ENCODE peak calls at places on chromosomes 3 and 15, in nine cellular contexts. N is ascending aorta, K is AG10803, P is psoas muscle, R is body of pancreas, X is thoracic aorta, B is colonic mucosa, I is bronchial epithelial cell, A is omental fat pad. E is an unnamed sample.
A peak's percentile ranks its signal among the peaks of the same experiment; 100 is the strongest.

GRCh38 chr3:17865626-17866025 is 123.2 kb upstream of the TBC1D5 start:
- DNase-seq in R (no peak), B (no peak), I (no peak), N (no peak), K (no peak), X (no peak), P (no peak), A (no peak), E (no peak)

GRCh38 chr3:188796122-188796631 is 375.6 kb upstream of the TPRG1 start:
- DNase-seq in A (no peak), N (no peak), K (peak; percentile 98), I (peak; percentile 67), X (no peak), P (no peak), B (no peak), R (no peak), E (no peak)

GRCh38 chr15:69914960-69915359 is 182.8 kb downstream of the TLE3 start:
- DNase-seq in B (no peak), K (no peak), I (no peak), A (no peak), P (no peak), N (no peak), R (no peak), X (no peak), E (no peak)

GRCh38 chr3:120177907-120178306 is 83.7 kb upstream of the GSK3B start:
- DNase-seq in R (no peak), I (no peak), X (no peak), N (no peak), B (no peak), K (peak; percentile 66), A (no peak), P (no peak), E (no peak)

GRCh38 chr3:55159711-55160110 is 231.9 kb upstream of the LRTM1 start:
- DNase-seq in X (no peak), P (no peak), I (no peak), K (no peak), R (no peak), B (no peak), N (no peak), A (no peak), E (no peak)

GRCh38 chr3:126114406-126115386 is 30.8 kb upstream of the SLC41A3 start:
- DNase-seq in P (no peak), I (no peak), B (no peak), A (no peak), R (peak; percentile 7), K (no peak), N (no peak), X (no peak), E (no peak)

GRCh38 chr15:64905119-64905831 is 6.4 kb upstream of the ANKDD1A start:
- DNase-seq in I (peak; percentile 34), X (no peak), B (peak; percentile 80), P (peak; percentile 81), R (peak; percentile 75), N (no peak), K (peak; percentile 64), A (peak; percentile 67), E (peak; percentile 86)

GRCh38 chr15:66387176-66388056 is 704 bp downstream of the MAP2K1 start:
- DNase-seq in A (peak; percentile 43), X (peak; percentile 46), B (peak; percentile 61), N (peak; percentile 30), R (peak; percentile 66), I (peak; percentile 73), K (peak; percentile 62), P (peak; percentile 75), E (no peak)

GRCh38 chr3:142857056-142857455 is 31.8 kb downstream of the PCOLCE2 start:
- DNase-seq in K (no peak), B (no peak), I (peak; percentile 48), R (peak; percentile 70), N (no peak), X (no peak), A (no peak), P (peak; percentile 27), E (no peak)

GRCh38 chr15:68658641-68659358 is 80.0 kb downstream of the CORO2B start:
- DNase-seq in B (no peak), N (no peak), I (no peak), P (no peak), K (no peak), A (no peak), X (no peak), R (no peak), E (no peak)
- TF ChIP-seq CTCF in B (no peak), N (no peak), I (no peak), P (no peak), K (peak; percentile 8), A (no peak), X (no peak), R (no peak), E (no peak)

GRCh38 chr3:193851416-193851815 is 258.4 kb downstream of the OPA1 start:
- DNase-seq in K (no peak), R (no peak), I (peak; percentile 53), N (no peak), B (no peak), X (no peak), P (no peak), A (no peak), E (no peak)
- TF ChIP-seq CTCF in K (no peak), R (no peak), I (no peak), N (no peak), B (no peak), X (no peak), P (no peak), A (no peak), E (no peak)

DNA sequence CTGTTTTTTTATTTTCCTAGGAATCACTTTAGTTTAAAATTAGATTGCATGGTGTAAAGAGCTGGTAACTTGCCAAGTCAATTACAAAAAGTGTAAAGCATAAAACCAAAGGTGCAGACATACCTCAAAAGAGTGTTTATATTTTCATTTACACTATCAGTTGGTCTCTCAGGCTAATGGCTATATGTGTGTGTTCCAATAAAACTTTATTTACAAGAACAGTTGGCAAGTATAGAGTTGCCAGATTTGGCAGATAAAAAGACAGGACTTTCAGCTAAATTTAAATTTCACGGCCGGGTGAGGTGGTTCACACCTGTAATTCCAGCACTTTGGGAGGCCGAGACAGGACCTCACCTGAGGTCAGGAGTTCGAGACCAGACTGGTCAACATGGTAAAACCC is 41.1 kb downstream of the HOMER2 start:
- DNase-seq in X (no peak), N (no peak), A (no peak), K (no peak), B (no peak), R (no peak), P (no peak), I (no peak), E (no peak)
- TF ChIP-seq CTCF in X (no peak), N (no peak), A (no peak), K (no peak), B (no peak), R (no peak), P (no peak), I (no peak), E (no peak)

DNA sequence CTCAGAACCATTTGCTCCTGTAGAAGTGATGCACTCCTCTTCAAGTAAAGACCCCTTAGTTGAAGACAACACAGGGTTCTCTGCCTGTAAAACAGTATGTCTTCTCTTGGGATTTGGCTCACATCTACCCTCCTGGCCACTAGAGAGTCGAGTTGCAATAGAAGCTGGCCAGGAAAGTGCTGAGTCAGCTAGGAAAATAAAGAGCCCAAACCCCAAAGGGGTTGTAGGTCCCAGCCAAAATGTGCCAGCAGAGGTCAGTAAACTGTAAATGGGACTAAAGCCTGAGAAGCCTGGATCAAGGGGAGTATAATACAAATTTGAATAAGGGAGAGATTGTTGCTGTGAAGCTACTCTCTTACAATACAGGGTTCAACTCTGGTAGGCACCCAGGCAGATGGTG is 37.2 kb upstream of the THBS1 start:
- DNase-seq in B (no peak), I (no peak), N (no peak), R (no peak), A (no peak), K (no peak), X (no peak), P (no peak), E (no peak)
- TF ChIP-seq CTCF in B (no peak), I (no peak), N (no peak), R (no peak), A (no peak), K (no peak), X (no peak), P (no peak), E (no peak)

GRCh38 chr3:57910988-57911387 is 97.2 kb upstream of the FLNB start:
- DNase-seq in X (no peak), I (peak; percentile 29), A (no peak), B (peak; percentile 25), R (no peak), P (no peak), K (no peak), N (no peak), E (no peak)
- TF ChIP-seq CTCF in X (no peak), I (peak; percentile 22), A (no peak), B (no peak), R (no peak), P (peak; percentile 26), K (peak; percentile 29), N (peak; percentile 19), E (peak; percentile 60)

GRCh38 chr3:193563999-193564398 is 9.3 kb upstream of the ATP13A4 start:
- DNase-seq in B (peak; percentile 65), N (no peak), R (peak; percentile 38), K (no peak), X (no peak), P (no peak), I (peak; percentile 57), A (no peak), E (no peak)
- TF ChIP-seq CTCF in B (peak; percentile 29), N (no peak), R (no peak), K (no peak), X (no peak), P (no peak), I (peak; percentile 85), A (no peak), E (no peak)